ENCODE peak calls at places on chromosomes 4 and X, in seven cellular contexts. X is OCI-LY7; W is naive thymus-derived CD8-positive, alpha-beta T cell; D is EH; P is posterior vena cava; B is suprapubic skin; F is GM04504. Y is an unnamed sample.

GRCh38 chr4:47705326-47705981 is 132.4 kb downstream of the CORIN start:
- DNase-seq in W (no peak), D (peak; percentile 7), B (no peak), F (no peak), P (no peak), X (peak; percentile 42), Y (no peak)

GRCh38 chrX:9379697-9380551 is 84.9 kb upstream of the TBL1X start:
- DNase-seq in P (no peak), X (no peak), B (no peak), F (no peak), W (no peak), D (peak; percentile 58), Y (no peak)

GRCh38 chrX:10952619-10953018 is 158.5 kb upstream of the HCCS start:
- DNase-seq in B (no peak), W (no peak), F (no peak), D (no peak), P (no peak), X (no peak), Y (no peak)

GRCh38 chr4:153763404-153763803 is 3.6 kb upstream of the RNF175 start:
- DNase-seq in B (no peak), X (peak; percentile 8), W (no peak), F (no peak), D (no peak), P (no peak), Y (no peak)

GRCh38 chrX:350148-350533 is 31.5 kb upstream of the GTPBP6 start:
- DNase-seq in X (no peak), D (no peak), B (no peak), W (no peak), F (no peak), P (no peak), Y (no peak)

GRCh38 chrX:10636337-10636736 is 16.0 kb upstream of the MID1 start:
- DNase-seq in P (no peak), W (no peak), B (no peak), D (peak; percentile 62), F (no peak), X (no peak), Y (no peak)

GRCh38 chrX:13123247-13123856 is 78.9 kb upstream of the FAM9C start:
- DNase-seq in W (no peak), D (no peak), P (no peak), X (no peak), F (no peak), B (no peak), Y (no peak)

GRCh38 chr4:7170012-7170411 is 22.3 kb upstream of the SORCS2 start:
- DNase-seq in P (no peak), W (no peak), X (no peak), D (no peak), F (no peak), B (peak; percentile 45), Y (no peak)

GRCh38 chr4:54879576-54879975 is 221.8 kb downstream of the KIT start:
- DNase-seq in P (no peak), W (no peak), X (no peak), D (peak; percentile 88), B (no peak), F (peak; percentile 15), Y (peak; percentile 70)

GRCh38 chr4:162163892-162164759 is at the start of gene FSTL5:
- DNase-seq in D (peak; percentile 12), B (no peak), W (peak; percentile 6), F (no peak), P (peak; percentile 76), X (no peak), Y (peak; percentile 57)

GRCh38 chr4:40530961-40531635 is 98.6 kb downstream of the RBM47 start:
- DNase-seq in B (no peak), D (no peak), X (no peak), W (no peak), F (no peak), P (no peak), Y (no peak)

GRCh38 chrX:51571821-51572220 is 46.9 kb downstream of the CENPVL3 start:
- DNase-seq in W (no peak), F (no peak), X (no peak), P (no peak), B (no peak), D (no peak), Y (no peak)

GRCh38 chr4:178752954-178753525 is 1310.8 kb upstream of the AGA start:
- DNase-seq in D (no peak), X (no peak), F (no peak), W (no peak), P (no peak), B (no peak), Y (no peak)

GRCh38 chrX:76398970-76399369 is 28.5 kb upstream of the MAGEE1 start:
- DNase-seq in B (no peak), F (no peak), X (no peak), P (no peak), W (no peak), D (no peak), Y (no peak)

GRCh38 chrX:56795309-56795868 is 66.3 kb downstream of the NBDY start:
- DNase-seq in D (no peak), B (no peak), F (no peak), X (no peak), P (peak; percentile 45), W (no peak), Y (no peak)

GRCh38 chrX:133985164-133986007 is at the start of gene GPC3:
- DNase-seq in X (no peak), D (peak; percentile 7), P (no peak), F (no peak), W (peak; percentile 36), B (no peak), Y (peak; percentile 1)

GRCh38 chrX:120763269-120763668 is 112.4 kb downstream of the CT47B1 start:
- DNase-seq in P (no peak), W (no peak), B (no peak), F (no peak), D (no peak), X (no peak), Y (no peak)

GRCh38 chr4:71209161-71209560 is 129.7 kb upstream of the SLC4A4 start:
- DNase-seq in D (peak; percentile 87), X (no peak), W (no peak), B (no peak), F (no peak), P (no peak), Y (no peak)

GRCh38 chrX:32155044-32155638 is 1056.2 kb downstream of the DMD start:
- DNase-seq in D (no peak), F (no peak), P (no peak), B (no peak), X (no peak), W (no peak), Y (no peak)